ENCODE peak calls at places on chromosomes 4 and X, in seven cellular contexts. One of them, this sample, is unnamed.

GRCh38 chr4:133268205-133268604 is 119.1 kb downstream of the PCDH10 start:
- DNase-seq in endothelial cell of umbilical vein: no peak
- DNase-seq in A673: no peak
- DNase-seq in endodermal cell: peak; percentile 82
- DNase-seq in spleen: no peak
- DNase-seq in psoas muscle: no peak
- DNase-seq in heart left ventricle: no peak
- DNase-seq in this sample: no peak

GRCh38 chr4:82124365-82124764 is 249.4 kb downstream of the HNRNPD start:
- DNase-seq in endothelial cell of umbilical vein: no peak
- DNase-seq in A673: peak; percentile 3
- DNase-seq in endodermal cell: no peak
- DNase-seq in spleen: no peak
- DNase-seq in psoas muscle: no peak
- DNase-seq in heart left ventricle: no peak
- DNase-seq in this sample: no peak

GRCh38 chr4:34046580-34046979 is 2197.7 kb downstream of the ARAP2 start:
- DNase-seq in endothelial cell of umbilical vein: no peak
- DNase-seq in A673: no peak
- DNase-seq in endodermal cell: no peak
- DNase-seq in spleen: no peak
- DNase-seq in psoas muscle: no peak
- DNase-seq in heart left ventricle: no peak
- DNase-seq in this sample: no peak

GRCh38 chrX:7985568-7985967 is 58.4 kb upstream of the PNPLA4 start:
- DNase-seq in endothelial cell of umbilical vein: no peak
- DNase-seq in A673: no peak
- DNase-seq in endodermal cell: no peak
- DNase-seq in spleen: no peak
- DNase-seq in psoas muscle: no peak
- DNase-seq in heart left ventricle: no peak
- DNase-seq in this sample: no peak

GRCh38 chr4:150329338-150329737 is 251.1 kb downstream of the DCLK2 start:
- DNase-seq in endothelial cell of umbilical vein: no peak
- DNase-seq in A673: no peak
- DNase-seq in endodermal cell: no peak
- DNase-seq in spleen: no peak
- DNase-seq in psoas muscle: no peak
- DNase-seq in heart left ventricle: no peak
- DNase-seq in this sample: no peak

GRCh38 chr4:156118821-156119220 is 165.2 kb upstream of the CTSO start:
- DNase-seq in endothelial cell of umbilical vein: no peak
- DNase-seq in A673: no peak
- DNase-seq in endodermal cell: no peak
- DNase-seq in spleen: no peak
- DNase-seq in psoas muscle: no peak
- DNase-seq in heart left ventricle: no peak
- DNase-seq in this sample: no peak

GRCh38 chr4:60682901-60683300 is 517.2 kb upstream of the ADGRL3 start:
- DNase-seq in endothelial cell of umbilical vein: no peak
- DNase-seq in A673: no peak
- DNase-seq in endodermal cell: no peak
- DNase-seq in spleen: no peak
- DNase-seq in psoas muscle: no peak
- DNase-seq in heart left ventricle: no peak
- DNase-seq in this sample: no peak

GRCh38 chr4:60857354-60857753 is 342.8 kb upstream of the ADGRL3 start:
- DNase-seq in endothelial cell of umbilical vein: no peak
- DNase-seq in A673: no peak
- DNase-seq in endodermal cell: no peak
- DNase-seq in spleen: no peak
- DNase-seq in psoas muscle: no peak
- DNase-seq in heart left ventricle: no peak
- DNase-seq in this sample: no peak

GRCh38 chr4:53788011-53788410 is 196.7 kb upstream of the LNX1 start:
- DNase-seq in endothelial cell of umbilical vein: no peak
- DNase-seq in A673: no peak
- DNase-seq in endodermal cell: no peak
- DNase-seq in spleen: no peak
- DNase-seq in psoas muscle: no peak
- DNase-seq in heart left ventricle: no peak
- DNase-seq in this sample: no peak

GRCh38 chr4:53784112-53784511 is 192.8 kb upstream of the LNX1 start:
- DNase-seq in endothelial cell of umbilical vein: no peak
- DNase-seq in A673: no peak
- DNase-seq in endodermal cell: no peak
- DNase-seq in spleen: no peak
- DNase-seq in psoas muscle: no peak
- DNase-seq in heart left ventricle: no peak
- DNase-seq in this sample: no peak

GRCh38 chr4:53786632-53787031 is 195.3 kb upstream of the LNX1 start:
- DNase-seq in endothelial cell of umbilical vein: no peak
- DNase-seq in A673: no peak
- DNase-seq in endodermal cell: no peak
- DNase-seq in spleen: no peak
- DNase-seq in psoas muscle: no peak
- DNase-seq in heart left ventricle: no peak
- DNase-seq in this sample: no peak

GRCh38 chr4:53783208-53783859 is 192.0 kb upstream of the LNX1 start:
- DNase-seq in endothelial cell of umbilical vein: no peak
- DNase-seq in A673: no peak
- DNase-seq in endodermal cell: no peak
- DNase-seq in spleen: no peak
- DNase-seq in psoas muscle: no peak
- DNase-seq in heart left ventricle: no peak
- DNase-seq in this sample: no peak

DNA sequence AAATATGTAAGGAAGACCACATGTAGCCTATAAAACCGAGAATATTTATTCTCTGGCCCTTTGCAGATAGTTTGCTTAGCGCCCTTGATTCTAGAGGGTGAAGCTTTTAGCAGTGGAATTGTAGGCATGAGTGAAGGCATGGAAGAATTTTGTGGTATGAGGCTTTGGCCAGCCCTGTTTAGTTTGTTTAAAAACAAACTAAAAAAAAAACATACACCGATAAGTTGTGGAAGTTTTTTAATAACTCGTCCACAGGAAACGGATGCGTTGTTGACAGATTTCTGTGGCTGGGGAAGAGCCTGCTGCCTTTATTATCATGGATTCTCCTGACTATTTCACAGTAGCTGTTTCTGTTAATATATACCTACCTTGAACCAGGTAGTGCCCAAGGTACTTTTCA is 194.7 kb upstream of the LNX1 start:
- DNase-seq in endothelial cell of umbilical vein: no peak
- DNase-seq in A673: no peak
- DNase-seq in endodermal cell: no peak
- DNase-seq in spleen: no peak
- DNase-seq in psoas muscle: no peak
- DNase-seq in heart left ventricle: no peak
- DNase-seq in this sample: no peak
- H3K4me1 ChIP-seq in endothelial cell of umbilical vein: no peaks in the 10 kb centered on the region
- H3K4me1 ChIP-seq in A673: no peaks in the 10 kb centered on the region
- H3K4me1 ChIP-seq in endodermal cell: no peaks in the 10 kb centered on the region
- H3K4me1 ChIP-seq in spleen: no peaks in the 10 kb centered on the region
- H3K4me1 ChIP-seq in psoas muscle: no peaks in the 10 kb centered on the region
- H3K4me1 ChIP-seq in heart left ventricle: no peaks in the 10 kb centered on the region
- H3K4me1 ChIP-seq in this sample: peaks cover 2% of the 10 kb centered on the region

GRCh38 chr4:107991945-107992625 is 2.4 kb downstream of the HADH start:
- DNase-seq in endothelial cell of umbilical vein: no peak
- DNase-seq in A673: no peak
- DNase-seq in endodermal cell: no peak
- DNase-seq in spleen: no peak
- DNase-seq in psoas muscle: no peak
- DNase-seq in heart left ventricle: no peak
- DNase-seq in this sample: no peak

GRCh38 chr4:107997001-107997788 is 7.5 kb downstream of the HADH start:
- DNase-seq in endothelial cell of umbilical vein: no peak
- DNase-seq in A673: no peak
- DNase-seq in endodermal cell: no peak
- DNase-seq in spleen: no peak
- DNase-seq in psoas muscle: peak; percentile 61
- DNase-seq in heart left ventricle: peak; percentile 62
- DNase-seq in this sample: no peak

GRCh38 chr4:107993969-107994368 is 4.3 kb downstream of the HADH start:
- DNase-seq in endothelial cell of umbilical vein: no peak
- DNase-seq in A673: no peak
- DNase-seq in endodermal cell: no peak
- DNase-seq in spleen: no peak
- DNase-seq in psoas muscle: no peak
- DNase-seq in heart left ventricle: no peak
- DNase-seq in this sample: no peak

GRCh38 chr4:107997794-107998193 is 8.1 kb downstream of the HADH start:
- DNase-seq in endothelial cell of umbilical vein: no peak
- DNase-seq in A673: no peak
- DNase-seq in endodermal cell: no peak
- DNase-seq in spleen: no peak
- DNase-seq in psoas muscle: no peak
- DNase-seq in heart left ventricle: no peak
- DNase-seq in this sample: no peak

DNA sequence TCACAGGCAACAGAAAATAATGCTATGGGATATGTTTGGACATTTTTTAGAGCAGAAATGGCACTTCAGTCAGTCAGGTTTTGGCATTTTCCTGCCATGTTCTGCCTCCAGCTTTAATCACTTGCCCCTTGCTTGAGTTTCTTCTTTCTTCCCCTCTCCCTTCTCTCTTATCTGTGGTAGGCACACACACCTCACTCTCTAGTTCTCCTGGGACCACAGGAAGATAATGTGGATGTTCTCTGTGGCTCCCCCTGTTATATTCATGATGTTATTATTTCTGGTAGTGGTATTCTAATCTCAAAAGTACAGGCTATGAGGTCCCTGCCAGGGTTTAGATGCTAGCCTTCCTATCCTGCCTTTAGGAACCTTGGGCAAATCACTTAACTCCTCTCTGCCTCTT is 5.2 kb downstream of the HADH start:
- DNase-seq in endothelial cell of umbilical vein: no peak
- DNase-seq in A673: no peak
- DNase-seq in endodermal cell: no peak
- DNase-seq in spleen: no peak
- DNase-seq in psoas muscle: no peak
- DNase-seq in heart left ventricle: no peak
- DNase-seq in this sample: no peak
- TF ChIP-seq CTCF in endothelial cell of umbilical vein: no peak
- TF ChIP-seq CTCF in A673: no peak
- TF ChIP-seq CTCF in endodermal cell: no peak
- TF ChIP-seq CTCF in spleen: no peak
- TF ChIP-seq CTCF in psoas muscle: no peak
- TF ChIP-seq CTCF in heart left ventricle: no peak
- TF ChIP-seq CTCF in this sample: no peak

GRCh38 chr4:10011885-10012284 is 9.4 kb downstream of the SLC2A9 start:
- DNase-seq in endothelial cell of umbilical vein: no peak
- DNase-seq in A673: no peak
- DNase-seq in endodermal cell: no peak
- DNase-seq in spleen: no peak
- DNase-seq in psoas muscle: no peak
- DNase-seq in heart left ventricle: no peak
- DNase-seq in this sample: no peak

GRCh38 chr4:10016169-10016568 is 5.1 kb downstream of the SLC2A9 start:
- DNase-seq in endothelial cell of umbilical vein: no peak
- DNase-seq in A673: no peak
- DNase-seq in endodermal cell: no peak
- DNase-seq in spleen: no peak
- DNase-seq in psoas muscle: no peak
- DNase-seq in heart left ventricle: no peak
- DNase-seq in this sample: no peak

GRCh38 chr4:10017037-10017893 is 4.0 kb downstream of the SLC2A9 start:
- DNase-seq in endothelial cell of umbilical vein: no peak
- DNase-seq in A673: no peak
- DNase-seq in endodermal cell: no peak
- DNase-seq in spleen: no peak
- DNase-seq in psoas muscle: no peak
- DNase-seq in heart left ventricle: no peak
- DNase-seq in this sample: no peak

GRCh38 chr4:10013722-10014121 is 7.6 kb downstream of the SLC2A9 start:
- DNase-seq in endothelial cell of umbilical vein: peak; percentile 32
- DNase-seq in A673: peak; percentile 37
- DNase-seq in endodermal cell: peak; percentile 94
- DNase-seq in spleen: no peak
- DNase-seq in psoas muscle: no peak
- DNase-seq in heart left ventricle: peak; percentile 46
- DNase-seq in this sample: no peak

GRCh38 chr4:10015140-10015753 is 6.0 kb downstream of the SLC2A9 start:
- DNase-seq in endothelial cell of umbilical vein: peak; percentile 52
- DNase-seq in A673: peak; percentile 26
- DNase-seq in endodermal cell: peak; percentile 91
- DNase-seq in spleen: no peak
- DNase-seq in psoas muscle: no peak
- DNase-seq in heart left ventricle: peak; percentile 56
- DNase-seq in this sample: no peak
- H3K27ac ChIP-seq in endothelial cell of umbilical vein: no peak overlapping the region
- H3K27ac ChIP-seq in A673: no peak overlapping the region
- H3K27ac ChIP-seq in endodermal cell: no peak overlapping the region
- H3K27ac ChIP-seq in spleen: no peak overlapping the region
- H3K27ac ChIP-seq in psoas muscle: no peak overlapping the region
- H3K27ac ChIP-seq in heart left ventricle: no peak overlapping the region
- H3K27ac ChIP-seq in this sample: no peak overlapping the region

GRCh38 chr4:113759696-113760093 is 1.8 kb downstream of the CAMK2D start:
- DNase-seq in endothelial cell of umbilical vein: no peak
- DNase-seq in A673: no peak
- DNase-seq in endodermal cell: no peak
- DNase-seq in spleen: no peak
- DNase-seq in psoas muscle: no peak
- DNase-seq in heart left ventricle: no peak
- DNase-seq in this sample: no peak
- H3K4me1 ChIP-seq in endothelial cell of umbilical vein: peaks cover 33% of the 10 kb centered on the region
- H3K4me1 ChIP-seq in A673: peaks cover 46% of the 10 kb centered on the region
- H3K4me1 ChIP-seq in endodermal cell: peaks cover 4% of the 10 kb centered on the region
- H3K4me1 ChIP-seq in spleen: peaks cover 48% of the 10 kb centered on the region
- H3K4me1 ChIP-seq in psoas muscle: peaks cover 44% of the 10 kb centered on the region
- H3K4me1 ChIP-seq in heart left ventricle: peaks cover 15% of the 10 kb centered on the region
- H3K4me1 ChIP-seq in this sample: peaks cover 37% of the 10 kb centered on the region

DNA sequence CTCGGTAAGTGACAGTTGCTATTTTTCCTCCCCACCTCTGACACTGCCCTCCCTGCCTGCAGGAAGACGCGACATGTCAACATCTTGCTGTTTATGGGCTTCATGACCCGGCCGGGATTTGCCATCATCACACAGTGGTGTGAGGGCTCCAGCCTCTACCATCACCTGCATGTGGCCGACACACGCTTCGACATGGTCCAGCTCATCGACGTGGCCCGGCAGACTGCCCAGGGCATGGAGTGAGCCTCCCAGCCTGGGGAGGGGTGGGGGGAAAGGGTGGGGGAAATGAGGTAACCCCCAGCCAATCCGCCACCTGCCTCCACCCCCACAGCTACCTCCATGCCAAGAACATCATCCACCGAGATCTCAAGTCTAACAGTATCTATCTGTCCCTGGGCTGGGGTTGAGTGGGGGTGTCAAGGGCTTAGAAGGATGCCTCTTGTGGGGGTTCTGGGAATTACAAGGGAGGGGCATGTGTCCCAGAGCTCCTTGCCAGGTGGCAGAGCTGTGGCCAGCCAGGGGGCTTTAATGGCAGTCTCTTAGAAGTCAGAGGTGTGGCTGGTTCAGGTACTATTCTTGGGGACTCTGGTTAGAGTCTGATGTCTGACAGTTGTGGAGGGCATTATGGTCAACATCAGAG is 7.8 kb downstream of the ARAF start:
- DNase-seq in endothelial cell of umbilical vein: no peak
- DNase-seq in A673: peak; percentile 55
- DNase-seq in endodermal cell: peak; percentile 81
- DNase-seq in spleen: no peak
- DNase-seq in psoas muscle: no peak
- DNase-seq in heart left ventricle: no peak
- DNase-seq in this sample: no peak
- TF ChIP-seq CTCF in endothelial cell of umbilical vein: peak; percentile 21
- TF ChIP-seq CTCF in A673: peak; percentile 55
- TF ChIP-seq CTCF in endodermal cell: peak; percentile 60
- TF ChIP-seq CTCF in spleen: peak; percentile 29
- TF ChIP-seq CTCF in psoas muscle: peak; percentile 20
- TF ChIP-seq CTCF in heart left ventricle: no peak
- TF ChIP-seq CTCF in this sample: peak; percentile 26

This sample was measured in RWPE2.